ENCODE peak calls at places on chromosomes 2 and 18, in eight cellular contexts. B is Peyer's patch, W is IMR-90, R is adrenal gland, O is spleen, K is right cardiac atrium, Y is hepatocyte, E is neural progenitor cell. L is an unnamed sample.

GRCh38 chr2:101830555-101830954 is 133.0 kb downstream of the MAP4K4 start:
- DNase-seq in B (no peak), W (peak; percentile 91), R (no peak), O (no peak), K (no peak), Y (no peak), E (no peak), L (no peak)

GRCh38 chr2:45793998-45794720 is 142.7 kb downstream of the PRKCE start:
- DNase-seq in B (no peak), W (peak; percentile 18), R (no peak), O (no peak), K (no peak), Y (no peak), E (no peak), L (no peak)

GRCh38 chr18:43526436-43527150 is 249.3 kb upstream of the SYT4 start:
- DNase-seq in B (no peak), W (no peak), R (no peak), O (no peak), K (no peak), Y (no peak), E (no peak), L (no peak)

GRCh38 chr2:159187095-159187494 is 99.4 kb downstream of the WDSUB1 start:
- DNase-seq in B (no peak), W (peak; percentile 32), R (no peak), O (no peak), K (no peak), Y (no peak), E (no peak), L (peak; percentile 45)

GRCh38 chr18:39602112-39602511 is 2036.5 kb upstream of the CELF4 start:
- DNase-seq in B (no peak), W (no peak), R (no peak), O (no peak), K (no peak), Y (no peak), E (peak; percentile 4), L (peak; percentile 8)

GRCh38 chr2:237693281-237694039 is 66.1 kb downstream of the LRRFIP1 start:
- DNase-seq in B (peak; percentile 22), W (peak; percentile 69), R (no peak), O (peak; percentile 73), K (no peak), Y (peak; percentile 55), E (no peak), L (no peak)

GRCh38 chr2:152453129-152453642 is 118.2 kb downstream of the FMNL2 start:
- DNase-seq in B (no peak), W (peak; percentile 13), R (no peak), O (no peak), K (no peak), Y (no peak), E (peak; percentile 72), L (no peak)

GRCh38 chr2:224520064-224520463 is 65.1 kb downstream of the CUL3 start:
- DNase-seq in B (no peak), W (peak; percentile 92), R (no peak), O (no peak), K (no peak), Y (no peak), E (no peak), L (no peak)

GRCh38 chr2:182499706-182500470 is 73.1 kb upstream of the PDE1A start:
- DNase-seq in B (no peak), W (peak; percentile 33), R (no peak), O (no peak), K (peak; percentile 22), Y (no peak), E (peak; percentile 32), L (no peak)

GRCh38 chr2:181022652-181023051 is 42.2 kb downstream of the UBE2E3 start:
- DNase-seq in B (no peak), W (no peak), R (no peak), O (no peak), K (no peak), Y (no peak), E (no peak), L (peak; percentile 51)

GRCh38 chr2:227870710-227871374 is 589 bp upstream of the DAW1 start:
- DNase-seq in B (no peak), W (peak; percentile 93), R (no peak), O (no peak), K (no peak), Y (peak; percentile 32), E (no peak), L (no peak)

GRCh38 chr18:74896390-74896991 is 298.8 kb downstream of the ZNF407 start:
- DNase-seq in B (no peak), W (peak; percentile 12), R (peak; percentile 23), O (no peak), K (no peak), Y (peak; percentile 72), E (peak; percentile 66), L (peak; percentile 20)

GRCh38 chr2:235556901-235557300 is 63.1 kb downstream of the AGAP1 start:
- DNase-seq in B (no peak), W (no peak), R (no peak), O (no peak), K (no peak), Y (no peak), E (no peak), L (no peak)

GRCh38 chr2:226031078-226031937 is 631.8 kb downstream of the NYAP2 start:
- DNase-seq in B (no peak), W (peak; percentile 69), R (peak; percentile 53), O (peak; percentile 86), K (peak; percentile 53), Y (peak; percentile 72), E (peak; percentile 93), L (peak; percentile 75)

GRCh38 chr2:36566887-36567286 is 31.1 kb downstream of the FEZ2 start:
- DNase-seq in B (no peak), W (no peak), R (no peak), O (no peak), K (no peak), Y (no peak), E (no peak), L (no peak)

GRCh38 chr18:9147440-9148238 is 11.1 kb downstream of the ANKRD12 start:
- DNase-seq in B (no peak), W (peak; percentile 81), R (peak; percentile 39), O (no peak), K (no peak), Y (peak; percentile 75), E (peak; percentile 62), L (peak; percentile 50)

GRCh38 chr18:9150116-9150515 is 13.5 kb downstream of the ANKRD12 start:
- DNase-seq in B (no peak), W (no peak), R (no peak), O (no peak), K (no peak), Y (no peak), E (no peak), L (no peak)

GRCh38 chr18:9153281-9153680 is 16.7 kb downstream of the ANKRD12 start:
- DNase-seq in B (no peak), W (no peak), R (no peak), O (no peak), K (no peak), Y (no peak), E (no peak), L (no peak)

GRCh38 chr18:9146224-9146623 is 9.6 kb downstream of the ANKRD12 start:
- DNase-seq in B (no peak), W (no peak), R (no peak), O (no peak), K (no peak), Y (no peak), E (no peak), L (no peak)

DNA sequence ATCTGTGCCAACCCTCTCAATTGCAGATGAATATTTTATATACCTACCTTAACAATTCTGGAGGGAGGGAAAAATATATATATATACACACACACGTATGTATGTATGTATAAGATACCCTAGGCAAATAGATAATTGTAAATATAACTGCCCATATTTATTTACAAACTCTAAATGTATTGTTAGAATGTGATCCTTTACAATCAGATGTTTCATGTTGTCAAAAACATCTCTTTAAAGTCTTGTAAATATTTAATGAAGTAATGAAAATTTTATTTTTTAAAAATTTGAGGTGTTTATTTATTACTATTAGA is 11.6 kb downstream of the ANKRD12 start:
- DNase-seq in B (no peak), W (no peak), R (no peak), O (no peak), K (no peak), Y (no peak), E (no peak), L (no peak)
- H3K4me1 ChIP-seq in B (no peaks in the 10 kb centered on the region), W (peaks cover 7% of the 10 kb centered on the region), R (peaks cover 77% of the 10 kb centered on the region), O (peaks cover 100% of the 10 kb centered on the region), K (peaks cover 2% of the 10 kb centered on the region), Y (peaks cover 11% of the 10 kb centered on the region), E (no peaks in the 10 kb centered on the region), L (no peaks in the 10 kb centered on the region)

GRCh38 chr2:68238955-68239822 is 13.1 kb downstream of the PPP3R1 start:
- DNase-seq in B (no peak), W (peak; percentile 49), R (no peak), O (no peak), K (no peak), Y (no peak), E (no peak), L (no peak)

GRCh38 chr2:68237404-68237803 is 14.9 kb downstream of the PPP3R1 start:
- DNase-seq in B (no peak), W (peak; percentile 68), R (no peak), O (no peak), K (no peak), Y (no peak), E (no peak), L (no peak)

GRCh38 chr2:68236876-68237275 is 15.5 kb downstream of the PPP3R1 start:
- DNase-seq in B (no peak), W (peak; percentile 30), R (no peak), O (no peak), K (no peak), Y (no peak), E (no peak), L (no peak)

GRCh38 chr2:68237976-68238580 is 14.3 kb downstream of the PPP3R1 start:
- DNase-seq in B (no peak), W (no peak), R (no peak), O (no peak), K (no peak), Y (no peak), E (no peak), L (no peak)

DNA sequence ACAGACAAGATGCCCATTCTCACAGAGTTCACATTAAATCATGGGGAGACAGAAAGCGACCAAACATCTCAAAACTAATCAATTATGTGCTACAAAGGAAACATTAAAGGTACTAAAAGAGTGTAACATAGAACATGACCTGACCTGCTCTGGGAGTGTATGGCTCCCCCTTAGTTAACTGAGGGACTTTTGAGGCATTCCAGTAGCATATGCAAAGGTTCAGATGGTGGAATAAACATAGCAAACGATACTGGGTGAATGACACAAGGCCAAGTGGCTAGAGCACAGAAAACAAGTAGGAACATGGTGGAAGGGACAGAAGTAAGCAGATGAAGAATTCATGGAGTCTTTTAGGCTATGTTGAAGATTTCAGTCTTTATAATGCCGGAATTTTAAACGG is 11.9 kb downstream of the PPP3R1 start:
- DNase-seq in B (no peak), W (no peak), R (no peak), O (no peak), K (no peak), Y (no peak), E (no peak), L (no peak)
- H3K4me1 ChIP-seq in B (no peaks in the 10 kb centered on the region), W (peaks cover 26% of the 10 kb centered on the region), R (peaks cover 90% of the 10 kb centered on the region), O (peaks cover 100% of the 10 kb centered on the region), K (peaks cover 5% of the 10 kb centered on the region), Y (peaks cover 20% of the 10 kb centered on the region), E (peaks cover 22% of the 10 kb centered on the region), L (peaks cover 54% of the 10 kb centered on the region)

GRCh38 chr18:59515147-59515546 is 156.1 kb upstream of the LMAN1 start:
- DNase-seq in B (no peak), W (no peak), R (no peak), O (no peak), K (no peak), Y (no peak), E (no peak), L (no peak)
- H3K4me1 ChIP-seq in B (no peaks in the 10 kb centered on the region), W (peaks cover 18% of the 10 kb centered on the region), R (peaks cover 42% of the 10 kb centered on the region), O (no peaks in the 10 kb centered on the region), K (peaks cover 4% of the 10 kb centered on the region), Y (peaks cover 17% of the 10 kb centered on the region), E (peaks cover 3% of the 10 kb centered on the region), L (peaks cover 5% of the 10 kb centered on the region)

GRCh38 chr18:50133526-50133925 is 61.4 kb downstream of the MYO5B start:
- DNase-seq in B (no peak), W (no peak), R (no peak), O (no peak), K (no peak), Y (no peak), E (no peak), L (no peak)
- H3K4me1 ChIP-seq in B (no peaks in the 10 kb centered on the region), W (no peaks in the 10 kb centered on the region), R (no peaks in the 10 kb centered on the region), O (no peaks in the 10 kb centered on the region), K (no peaks in the 10 kb centered on the region), Y (peaks cover 9% of the 10 kb centered on the region), E (peaks cover 15% of the 10 kb centered on the region), L (no peaks in the 10 kb centered on the region)